ENCODE peak calls at places on chromosomes 7 and 10, in nine cellular contexts. F is hepatocyte, J is PC-3, T is GM23338, C is neural progenitor cell, A is OCI-LY7, M is MM.1S, P is GM23248, G is SK-N-SH. V is an unnamed sample.

GRCh38 chr10:104123397-104123796 is 1.4 kb downstream of the SFR1 start:
- DNase-seq in C (no peak), J (peak), P (peak), M (peak), F (no peak), G (peak), A (peak), T (no peak), V (no peak)

GRCh38 chr7:129796186-129796775 is 156.5 kb downstream of the UBE2H start:
- DNase-seq in F (no peak), C (no peak), T (no peak), M (no peak), A (no peak), J (no peak), P (no peak), G (no peak), V (no peak)

GRCh38 chr7:69208848-69209247 is 389.4 kb upstream of the AUTS2 start:
- DNase-seq in J (no peak), F (no peak), M (peak), A (peak), C (no peak), G (no peak), P (no peak), T (no peak), V (no peak)

GRCh38 chr10:79206300-79207095 is 137.7 kb downstream of the ZMIZ1 start:
- DNase-seq in J (no peak), A (no peak), T (no peak), C (no peak), M (no peak), F (no peak), P (no peak), G (no peak), V (no peak)

GRCh38 chr7:137026176-137026500 is 157.7 kb downstream of the CHRM2 start:
- DNase-seq in F (no peak), P (no peak), G (no peak), C (no peak), M (no peak), A (no peak), T (no peak), J (no peak), V (no peak)

GRCh38 chr10:24900888-24901685 is 51.3 kb downstream of the PRTFDC1 start:
- DNase-seq in J (no peak), F (no peak), A (no peak), T (no peak), C (no peak), P (no peak), G (no peak), M (peak), V (no peak)

GRCh38 chr7:108016841-108017775 is 14.1 kb upstream of the LAMB1 start:
- DNase-seq in A (peak), M (no peak), F (peak), P (peak), J (peak), C (no peak), T (peak), G (peak), V (peak)

GRCh38 chr10:88651131-88651541 is 13.1 kb upstream of the LIPF start:
- DNase-seq in F (peak), J (no peak), T (no peak), C (no peak), M (no peak), P (peak), G (no peak), A (no peak), V (no peak)

GRCh38 chr7:132200141-132200540 is 376.1 kb downstream of the PLXNA4 start:
- DNase-seq in A (no peak), F (no peak), T (no peak), G (no peak), C (no peak), P (no peak), J (no peak), M (no peak), V (no peak)

GRCh38 chr7:4682621-4683042 is 537 bp downstream of the FOXK1 start:
- DNase-seq in J (peak), F (peak), G (no peak), P (peak), T (peak), C (no peak), A (peak), M (peak), V (no peak)

GRCh38 chr10:5858811-5859210 is 30.9 kb downstream of the ANKRD16 start:
- DNase-seq in C (no peak), P (no peak), F (no peak), G (no peak), T (no peak), J (no peak), A (no peak), M (no peak), V (no peak)

GRCh38 chr10:130351466-130352290 is 215.5 kb downstream of the GLRX3 start:
- DNase-seq in P (no peak), M (no peak), G (no peak), C (no peak), T (no peak), A (no peak), J (no peak), F (no peak), V (no peak)

GRCh38 chr7:138538518-138538917 is 78.5 kb downstream of the TRIM24 start:
- DNase-seq in F (no peak), A (no peak), T (no peak), C (no peak), M (no peak), P (no peak), J (no peak), G (no peak), V (no peak)

GRCh38 chr10:26448706-26449435 is 10.7 kb downstream of the APBB1IP start:
- DNase-seq in F (no peak), P (no peak), J (peak), G (no peak), T (peak), M (peak), A (peak), C (no peak), V (no peak)

GRCh38 chr7:159119026-159119741 is 25.5 kb downstream of the VIPR2 start:
- DNase-seq in J (no peak), F (no peak), G (no peak), P (no peak), A (no peak), M (no peak), T (no peak), C (no peak), V (no peak)

GRCh38 chr7:36280840-36281812 is 108.5 kb upstream of the ANLN start:
- DNase-seq in P (peak), J (peak), F (peak), G (peak), M (no peak), C (peak), A (no peak), T (peak), V (peak)

GRCh38 chr7:157278791-157279678 is 57.8 kb upstream of the DNAJB6 start:
- DNase-seq in G (peak), C (no peak), F (no peak), M (no peak), J (peak), P (peak), T (peak), A (no peak), V (no peak)

GRCh38 chr7:74606101-74606908 is 51.2 kb upstream of the GTF2I start:
- DNase-seq in A (peak), F (peak), T (peak), J (peak), M (peak), P (peak), G (peak), C (peak), V (no peak)

GRCh38 chr10:102065561-102066420 is 642 bp downstream of the HPS6 start:
- DNase-seq in G (peak), F (peak), P (peak), T (peak), C (peak), A (peak), J (no peak), M (peak), V (no peak)

GRCh38 chr10:58920655-58921003 is 255.8 kb upstream of the PHYHIPL start:
- DNase-seq in T (no peak), F (no peak), A (no peak), C (no peak), P (no peak), J (peak), M (no peak), G (no peak), V (no peak)

GRCh38 chr7:41880107-41880506 is 177.2 kb upstream of the INHBA start:
- DNase-seq in F (peak), C (no peak), M (no peak), P (peak), G (no peak), A (no peak), T (no peak), J (peak), V (no peak)

DNA sequence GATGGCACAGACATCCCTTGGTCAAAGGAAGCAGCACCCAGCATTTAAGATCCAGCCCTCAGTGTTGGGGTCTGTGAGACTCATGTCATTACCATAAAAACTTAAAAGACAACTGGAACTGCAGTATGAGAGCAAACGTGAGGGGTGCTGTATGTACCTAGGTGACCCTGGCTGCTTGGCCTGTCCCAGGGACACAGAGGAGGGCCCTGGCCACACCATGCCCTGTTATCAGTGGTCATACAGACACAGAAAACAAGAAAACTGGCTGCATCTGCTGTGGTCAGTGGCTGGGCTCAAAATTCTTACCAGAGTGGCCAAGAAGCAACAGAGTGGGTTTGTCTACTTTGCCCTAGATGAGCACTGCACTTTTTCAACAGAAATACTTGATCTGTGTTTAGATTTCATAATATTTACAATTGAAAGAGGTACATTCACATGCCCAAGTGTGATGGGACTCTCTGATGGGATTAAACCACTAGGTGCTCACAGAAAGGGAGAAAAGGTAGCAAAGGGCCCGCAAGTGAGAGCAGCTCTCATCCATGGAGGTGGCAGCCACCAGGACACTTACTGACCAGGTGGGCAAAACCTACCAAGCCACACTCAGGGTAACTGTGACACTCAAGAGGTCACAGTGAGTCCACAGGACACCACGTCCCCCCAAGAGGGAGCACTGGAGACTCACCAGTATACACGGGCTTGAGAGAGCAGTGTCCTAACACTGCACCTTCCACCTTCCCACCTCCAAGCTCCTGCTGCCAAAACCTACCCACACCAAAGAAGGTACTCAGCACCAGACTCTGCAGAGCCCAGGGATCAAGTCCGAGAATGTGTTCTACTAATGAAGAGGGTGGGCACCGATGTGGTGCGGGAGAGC is 68.1 kb upstream of the CAMK2B start:
- DNase-seq in A (no peak), T (no peak), M (no peak), C (no peak), G (no peak), J (no peak), P (no peak), F (no peak), V (no peak)
- TF ChIP-seq EZH2phosphoT487 in A (no peak), T (no peak), M (no peak), C (no peak), G (no peak), J (no peak), P (no peak), F (no peak), V (no peak)

GRCh38 chr10:75111367-75111905 is at the start of gene SAMD8:
- DNase-seq in A (peak), T (peak), C (peak), M (peak), F (peak), P (peak), J (peak), G (peak), V (peak)

GRCh38 chr10:75115137-75115536 is 3.7 kb downstream of the SAMD8 start:
- DNase-seq in F (no peak), T (no peak), G (no peak), C (no peak), A (no peak), P (no peak), M (no peak), J (no peak), V (no peak)

GRCh38 chr10:75109459-75109778 is 2.0 kb upstream of the SAMD8 start:
- DNase-seq in P (no peak), F (no peak), A (no peak), T (no peak), G (no peak), C (no peak), J (no peak), M (no peak), V (no peak)

GRCh38 chr10:75110006-75110632 is 1.3 kb upstream of the SAMD8 start:
- DNase-seq in C (no peak), P (no peak), M (no peak), F (no peak), A (no peak), J (no peak), T (no peak), G (no peak), V (no peak)

GRCh38 chr10:75111906-75112703 is 649 bp downstream of the SAMD8 start:
- DNase-seq in M (peak), C (peak), A (peak), J (peak), T (peak), P (peak), F (peak), G (peak), V (peak)
- TF ChIP-seq EZH2phosphoT487 in M (no peak), C (no peak), A (no peak), J (no peak), T (no peak), P (no peak), F (no peak), G (no peak), V (no peak)

DNA sequence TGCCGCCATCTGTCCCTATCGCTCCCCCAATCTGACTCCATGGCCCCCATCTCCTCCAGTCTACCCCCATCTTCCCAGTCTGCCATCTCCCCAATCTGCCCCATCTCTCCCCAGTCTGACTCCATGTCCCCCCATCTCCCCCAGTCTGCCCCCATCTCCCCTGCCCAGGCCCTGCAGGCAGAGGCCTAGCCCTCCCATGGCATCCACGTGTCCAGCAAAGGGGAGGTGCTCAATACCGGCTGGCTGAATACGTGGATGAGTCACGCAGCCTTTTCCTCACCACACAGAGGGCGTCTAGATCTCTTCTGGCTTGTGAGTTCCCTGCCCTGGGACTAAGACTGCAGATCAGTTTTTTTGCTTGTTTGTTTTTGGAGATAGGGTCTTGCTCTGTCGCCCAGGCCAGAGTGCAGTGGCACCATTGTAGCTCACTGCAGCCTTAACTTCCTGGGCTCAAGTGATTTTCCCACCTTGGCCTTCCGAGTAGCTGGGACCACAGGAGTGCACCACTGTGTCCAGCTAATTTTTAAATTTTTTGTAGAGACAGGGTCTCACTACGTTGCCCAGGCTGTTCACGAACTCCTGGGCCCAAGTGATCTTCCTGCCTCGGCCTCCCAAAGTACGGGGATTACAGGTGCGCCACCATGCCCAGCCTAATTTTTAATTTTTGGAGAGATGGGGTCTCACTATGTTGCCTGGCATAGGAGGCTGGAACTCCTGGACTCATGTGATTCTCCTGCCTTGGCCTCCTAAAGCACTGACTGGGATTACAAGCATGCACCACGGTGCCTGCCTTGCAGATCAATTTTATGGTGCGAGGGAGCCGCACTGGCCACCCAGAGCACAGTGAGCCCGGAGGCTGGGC is 15.3 kb upstream of the GPR146 start:
- DNase-seq in J (peak), M (peak), C (peak), T (peak), F (peak), P (peak), A (peak), G (peak), V (peak)
- TF ChIP-seq EZH2phosphoT487 in J (no peak), M (no peak), C (no peak), T (no peak), F (no peak), P (no peak), A (no peak), G (no peak), V (no peak)

GRCh38 chr7:50341709-50342108 is 37.2 kb downstream of the IKZF1 start:
- DNase-seq in T (no peak), M (no peak), F (no peak), A (no peak), J (no peak), G (no peak), C (no peak), P (no peak), V (no peak)
- TF ChIP-seq EZH2phosphoT487 in T (no peak), M (no peak), F (no peak), A (no peak), J (no peak), G (no peak), C (no peak), P (no peak), V (no peak)

GRCh38 chr7:76372984-76373833 is 14.4 kb upstream of the YWHAG start:
- DNase-seq in G (no peak), C (no peak), F (peak), M (no peak), P (peak), A (no peak), J (peak), T (no peak), V (no peak)

GRCh38 chr7:76371396-76371795 is 12.6 kb upstream of the YWHAG start:
- DNase-seq in A (no peak), F (no peak), C (no peak), J (no peak), M (no peak), P (no peak), G (no peak), T (no peak), V (no peak)

GRCh38 chr7:76368190-76368589 is 9.4 kb upstream of the YWHAG start:
- DNase-seq in T (no peak), F (no peak), M (no peak), J (no peak), P (no peak), A (no peak), C (no peak), G (no peak), V (no peak)

GRCh38 chr7:76364198-76364584 is 5.4 kb upstream of the YWHAG start:
- DNase-seq in F (no peak), J (peak), A (no peak), G (no peak), T (no peak), M (no peak), C (no peak), P (peak), V (no peak)

DNA sequence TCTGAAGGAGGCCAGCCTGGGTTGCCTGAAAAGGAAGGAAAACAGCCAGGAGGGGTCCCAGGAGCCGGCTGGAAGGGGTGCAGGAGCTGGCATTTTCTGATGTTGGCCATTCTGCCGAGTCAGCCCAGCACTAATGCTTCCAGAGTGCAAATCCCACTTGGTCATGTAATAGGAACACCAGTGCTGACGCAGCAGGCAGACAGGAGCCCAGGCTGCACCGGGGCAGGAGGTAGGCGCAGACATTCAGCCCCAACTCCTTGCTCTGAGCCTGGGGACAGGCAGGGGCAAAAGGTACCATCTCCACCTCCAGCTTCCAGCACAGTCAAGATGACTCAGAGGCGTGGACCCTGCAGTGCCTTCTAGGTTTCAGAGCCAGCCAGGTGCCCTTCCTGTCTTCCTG is 10.2 kb upstream of the YWHAG start:
- DNase-seq in F (no peak), M (no peak), C (no peak), T (no peak), G (no peak), J (peak), P (no peak), A (no peak), V (no peak)
- TF ChIP-seq EZH2phosphoT487 in F (no peak), M (no peak), C (no peak), T (no peak), G (no peak), J (no peak), P (no peak), A (no peak), V (no peak)

DNA sequence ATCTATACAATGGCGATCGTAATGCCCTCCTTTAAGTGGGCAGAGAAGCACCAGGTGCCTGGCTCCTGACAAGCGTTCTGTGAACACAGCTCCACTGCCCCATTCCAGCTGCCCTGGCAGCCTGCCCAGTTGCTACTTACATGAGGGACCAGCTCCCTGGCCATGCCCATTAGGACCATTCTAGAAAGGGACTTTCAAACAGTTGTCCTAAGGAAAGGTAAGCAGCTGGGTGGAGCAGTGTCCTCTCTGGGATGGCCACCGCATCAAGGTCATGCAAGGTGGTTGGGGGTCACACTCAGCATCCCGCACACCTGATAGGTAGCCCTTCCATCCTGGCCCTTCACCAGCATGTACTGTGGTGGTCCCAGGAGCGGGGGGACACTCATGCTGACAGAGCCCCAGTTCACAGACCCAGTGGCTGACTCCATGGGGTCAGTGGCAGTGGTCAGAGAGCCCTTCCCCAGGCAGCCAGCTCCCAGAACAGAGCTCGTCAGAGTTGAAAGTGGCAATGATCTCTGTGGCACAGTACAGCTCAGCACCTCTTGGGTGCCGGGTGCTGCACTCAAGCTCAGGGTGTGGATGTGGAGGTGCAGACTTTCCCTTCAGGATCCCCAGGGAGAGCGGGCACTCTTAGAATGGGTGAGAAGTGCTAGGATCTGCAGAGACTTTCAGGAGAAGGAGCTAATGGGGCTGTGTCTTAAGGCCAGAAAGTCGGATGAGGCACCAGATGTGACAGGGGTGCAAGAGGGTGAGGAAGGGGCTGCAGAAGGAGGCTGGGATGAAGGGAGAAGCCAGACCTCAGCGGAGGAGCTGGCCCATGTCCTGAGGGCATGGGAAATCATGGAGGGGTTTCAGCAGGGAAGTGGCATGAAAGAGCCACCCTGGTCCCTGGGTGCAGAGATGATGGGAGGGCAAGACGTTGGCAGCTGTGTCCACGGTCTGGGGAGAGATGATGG is 10.9 kb downstream of the MMRN2 start:
- DNase-seq in J (no peak), G (peak), C (no peak), M (no peak), T (no peak), P (no peak), A (no peak), F (no peak), V (no peak)
- TF ChIP-seq EZH2phosphoT487 in J (no peak), G (no peak), C (no peak), M (no peak), T (no peak), P (no peak), A (no peak), F (no peak), V (no peak)

GRCh38 chr10:82968533-82968932 is 1093.5 kb downstream of the NRG3 start:
- DNase-seq in A (no peak), C (no peak), P (no peak), G (no peak), J (no peak), T (no peak), F (no peak), M (no peak), V (no peak)

GRCh38 chr10:82966130-82966529 is 1091.1 kb downstream of the NRG3 start:
- DNase-seq in P (no peak), F (no peak), J (no peak), C (no peak), G (no peak), M (no peak), A (no peak), T (no peak), V (no peak)

GRCh38 chr10:82969405-82969804 is 1094.4 kb downstream of the NRG3 start:
- DNase-seq in P (peak), A (peak), M (peak), C (no peak), G (peak), F (peak), J (no peak), T (peak), V (no peak)
- TF ChIP-seq EZH2phosphoT487 in P (no peak), A (no peak), M (no peak), C (no peak), G (no peak), F (no peak), J (no peak), T (no peak), V (no peak)

V was measured in HCT116.